ENCODE peak calls at places on chromosomes 6 and 20, in eight cellular contexts. One of them, this sample, is unnamed.

GRCh38 chr20:6122111-6122872 is 538 bp downstream of the FERMT1 start:
- DNase-seq in heart right ventricle: no peak
- DNase-seq in thyroid gland: peak
- DNase-seq in A673: no peak
- DNase-seq in breast epithelium: no peak
- DNase-seq in body of pancreas: no peak
- DNase-seq in left ventricle myocardium inferior: no peak
- DNase-seq in psoas muscle: no peak
- DNase-seq in this sample: no peak

GRCh38 chr6:163500105-163500504 is 85.6 kb downstream of the QKI start:
- DNase-seq in body of pancreas: no peak
- DNase-seq in A673: no peak
- DNase-seq in breast epithelium: no peak
- DNase-seq in left ventricle myocardium inferior: no peak
- DNase-seq in psoas muscle: no peak
- DNase-seq in heart right ventricle: no peak
- DNase-seq in thyroid gland: no peak
- DNase-seq in this sample: no peak

GRCh38 chr6:143629104-143630080 is 48.4 kb upstream of the PHACTR2 start:
- DNase-seq in psoas muscle: no peak
- DNase-seq in body of pancreas: no peak
- DNase-seq in A673: no peak
- DNase-seq in heart right ventricle: no peak
- DNase-seq in breast epithelium: no peak
- DNase-seq in left ventricle myocardium inferior: no peak
- DNase-seq in thyroid gland: no peak
- DNase-seq in this sample: no peak

GRCh38 chr6:113616875-113617274 is 240.3 kb upstream of the MARCKS start:
- DNase-seq in psoas muscle: no peak
- DNase-seq in thyroid gland: no peak
- DNase-seq in body of pancreas: no peak
- DNase-seq in A673: no peak
- DNase-seq in breast epithelium: no peak
- DNase-seq in heart right ventricle: no peak
- DNase-seq in left ventricle myocardium inferior: no peak
- DNase-seq in this sample: no peak

GRCh38 chr6:27318973-27319372 is 6.9 kb upstream of the POM121L2 start:
- DNase-seq in psoas muscle: no peak
- DNase-seq in thyroid gland: no peak
- DNase-seq in A673: no peak
- DNase-seq in heart right ventricle: no peak
- DNase-seq in body of pancreas: no peak
- DNase-seq in breast epithelium: no peak
- DNase-seq in left ventricle myocardium inferior: no peak
- DNase-seq in this sample: no peak

GRCh38 chr6:168150551-168151444 is 71.8 kb upstream of the FRMD1 start:
- DNase-seq in body of pancreas: peak
- DNase-seq in psoas muscle: no peak
- DNase-seq in A673: peak
- DNase-seq in left ventricle myocardium inferior: no peak
- DNase-seq in breast epithelium: no peak
- DNase-seq in thyroid gland: peak
- DNase-seq in heart right ventricle: no peak
- DNase-seq in this sample: no peak

GRCh38 chr6:1789092-1789491 is 179.4 kb downstream of the FOXC1 start:
- DNase-seq in body of pancreas: no peak
- DNase-seq in left ventricle myocardium inferior: no peak
- DNase-seq in breast epithelium: no peak
- DNase-seq in psoas muscle: no peak
- DNase-seq in thyroid gland: no peak
- DNase-seq in A673: no peak
- DNase-seq in heart right ventricle: no peak
- DNase-seq in this sample: no peak

GRCh38 chr20:2358006-2358405 is 22.7 kb upstream of the TGM6 start:
- DNase-seq in psoas muscle: no peak
- DNase-seq in body of pancreas: no peak
- DNase-seq in thyroid gland: no peak
- DNase-seq in breast epithelium: no peak
- DNase-seq in heart right ventricle: no peak
- DNase-seq in left ventricle myocardium inferior: no peak
- DNase-seq in A673: no peak
- DNase-seq in this sample: no peak

GRCh38 chr6:3330199-3330598 is 71.5 kb downstream of the PSMG4 start:
- DNase-seq in heart right ventricle: no peak
- DNase-seq in body of pancreas: no peak
- DNase-seq in breast epithelium: no peak
- DNase-seq in thyroid gland: no peak
- DNase-seq in A673: no peak
- DNase-seq in psoas muscle: no peak
- DNase-seq in left ventricle myocardium inferior: no peak
- DNase-seq in this sample: no peak

GRCh38 chr6:16623029-16623653 is 138.1 kb downstream of the ATXN1 start:
- DNase-seq in thyroid gland: no peak
- DNase-seq in body of pancreas: no peak
- DNase-seq in psoas muscle: no peak
- DNase-seq in heart right ventricle: no peak
- DNase-seq in breast epithelium: no peak
- DNase-seq in A673: no peak
- DNase-seq in left ventricle myocardium inferior: no peak
- DNase-seq in this sample: no peak

GRCh38 chr6:116482780-116483179 is 21.6 kb downstream of the CALHM6 start:
- DNase-seq in A673: no peak
- DNase-seq in heart right ventricle: no peak
- DNase-seq in thyroid gland: no peak
- DNase-seq in breast epithelium: no peak
- DNase-seq in body of pancreas: no peak
- DNase-seq in psoas muscle: no peak
- DNase-seq in left ventricle myocardium inferior: no peak
- DNase-seq in this sample: no peak

GRCh38 chr6:83696674-83697073 is 12.2 kb downstream of the SNAP91 start:
- DNase-seq in body of pancreas: no peak
- DNase-seq in left ventricle myocardium inferior: no peak
- DNase-seq in breast epithelium: no peak
- DNase-seq in A673: no peak
- DNase-seq in psoas muscle: no peak
- DNase-seq in thyroid gland: no peak
- DNase-seq in heart right ventricle: no peak
- DNase-seq in this sample: no peak

GRCh38 chr20:17947474-17947815 is 21.1 kb downstream of the SNX5 start:
- DNase-seq in psoas muscle: no peak
- DNase-seq in heart right ventricle: no peak
- DNase-seq in breast epithelium: no peak
- DNase-seq in left ventricle myocardium inferior: no peak
- DNase-seq in A673: no peak
- DNase-seq in body of pancreas: no peak
- DNase-seq in thyroid gland: no peak
- DNase-seq in this sample: no peak

GRCh38 chr20:17948442-17948841 is 20.2 kb downstream of the SNX5 start:
- DNase-seq in left ventricle myocardium inferior: no peak
- DNase-seq in heart right ventricle: no peak
- DNase-seq in A673: no peak
- DNase-seq in psoas muscle: no peak
- DNase-seq in breast epithelium: no peak
- DNase-seq in thyroid gland: no peak
- DNase-seq in body of pancreas: no peak
- DNase-seq in this sample: no peak

GRCh38 chr20:17946572-17947473 is 21.8 kb downstream of the SNX5 start:
- DNase-seq in thyroid gland: no peak
- DNase-seq in psoas muscle: no peak
- DNase-seq in body of pancreas: no peak
- DNase-seq in breast epithelium: no peak
- DNase-seq in heart right ventricle: no peak
- DNase-seq in left ventricle myocardium inferior: no peak
- DNase-seq in A673: no peak
- DNase-seq in this sample: no peak

GRCh38 chr20:17944854-17945474 is 23.6 kb downstream of the SNX5 start:
- DNase-seq in left ventricle myocardium inferior: no peak
- DNase-seq in A673: no peak
- DNase-seq in heart right ventricle: no peak
- DNase-seq in breast epithelium: no peak
- DNase-seq in thyroid gland: no peak
- DNase-seq in body of pancreas: no peak
- DNase-seq in psoas muscle: no peak
- DNase-seq in this sample: no peak

GRCh38 chr20:17946040-17946439 is 22.6 kb downstream of the SNX5 start:
- DNase-seq in heart right ventricle: no peak
- DNase-seq in left ventricle myocardium inferior: no peak
- DNase-seq in breast epithelium: no peak
- DNase-seq in thyroid gland: no peak
- DNase-seq in body of pancreas: no peak
- DNase-seq in psoas muscle: no peak
- DNase-seq in A673: no peak
- DNase-seq in this sample: no peak
- H3K4me3 ChIP-seq in heart right ventricle: no peak
- H3K4me3 ChIP-seq in left ventricle myocardium inferior: no peak
- H3K4me3 ChIP-seq in breast epithelium: no peak
- H3K4me3 ChIP-seq in thyroid gland: no peak
- H3K4me3 ChIP-seq in body of pancreas: no peak
- H3K4me3 ChIP-seq in psoas muscle: no peak
- H3K4me3 ChIP-seq in A673: no peak
- H3K4me3 ChIP-seq in this sample: no peak

GRCh38 chr6:41438746-41439145 is 103.3 kb downstream of the NCR2 start:
- DNase-seq in thyroid gland: no peak
- DNase-seq in left ventricle myocardium inferior: no peak
- DNase-seq in body of pancreas: no peak
- DNase-seq in A673: no peak
- DNase-seq in psoas muscle: no peak
- DNase-seq in breast epithelium: no peak
- DNase-seq in heart right ventricle: no peak
- DNase-seq in this sample: no peak

GRCh38 chr6:41441598-41442205 is 104.5 kb upstream of the FOXP4 start:
- DNase-seq in body of pancreas: no peak
- DNase-seq in A673: no peak
- DNase-seq in thyroid gland: peak
- DNase-seq in psoas muscle: no peak
- DNase-seq in breast epithelium: no peak
- DNase-seq in left ventricle myocardium inferior: no peak
- DNase-seq in heart right ventricle: no peak
- DNase-seq in this sample: no peak

GRCh38 chr6:41442800-41443501 is 103.2 kb upstream of the FOXP4 start:
- DNase-seq in body of pancreas: peak
- DNase-seq in heart right ventricle: peak
- DNase-seq in psoas muscle: peak
- DNase-seq in A673: no peak
- DNase-seq in breast epithelium: no peak
- DNase-seq in left ventricle myocardium inferior: peak
- DNase-seq in thyroid gland: peak
- DNase-seq in this sample: peak

GRCh38 chr6:41439524-41440418 is 104.4 kb downstream of the NCR2 start:
- DNase-seq in heart right ventricle: no peak
- DNase-seq in left ventricle myocardium inferior: no peak
- DNase-seq in psoas muscle: no peak
- DNase-seq in breast epithelium: no peak
- DNase-seq in body of pancreas: no peak
- DNase-seq in A673: no peak
- DNase-seq in thyroid gland: no peak
- DNase-seq in this sample: no peak

GRCh38 chr6:41440958-41441357 is 105.2 kb upstream of the FOXP4 start:
- DNase-seq in breast epithelium: no peak
- DNase-seq in thyroid gland: no peak
- DNase-seq in A673: no peak
- DNase-seq in psoas muscle: no peak
- DNase-seq in body of pancreas: no peak
- DNase-seq in left ventricle myocardium inferior: no peak
- DNase-seq in heart right ventricle: no peak
- DNase-seq in this sample: no peak
- H3K27ac ChIP-seq in breast epithelium: no peak
- H3K27ac ChIP-seq in thyroid gland: no peak
- H3K27ac ChIP-seq in A673: no peak
- H3K27ac ChIP-seq in psoas muscle: no peak
- H3K27ac ChIP-seq in body of pancreas: no peak
- H3K27ac ChIP-seq in left ventricle myocardium inferior: no peak
- H3K27ac ChIP-seq in heart right ventricle: no peak
- H3K27ac ChIP-seq in this sample: no peak

DNA sequence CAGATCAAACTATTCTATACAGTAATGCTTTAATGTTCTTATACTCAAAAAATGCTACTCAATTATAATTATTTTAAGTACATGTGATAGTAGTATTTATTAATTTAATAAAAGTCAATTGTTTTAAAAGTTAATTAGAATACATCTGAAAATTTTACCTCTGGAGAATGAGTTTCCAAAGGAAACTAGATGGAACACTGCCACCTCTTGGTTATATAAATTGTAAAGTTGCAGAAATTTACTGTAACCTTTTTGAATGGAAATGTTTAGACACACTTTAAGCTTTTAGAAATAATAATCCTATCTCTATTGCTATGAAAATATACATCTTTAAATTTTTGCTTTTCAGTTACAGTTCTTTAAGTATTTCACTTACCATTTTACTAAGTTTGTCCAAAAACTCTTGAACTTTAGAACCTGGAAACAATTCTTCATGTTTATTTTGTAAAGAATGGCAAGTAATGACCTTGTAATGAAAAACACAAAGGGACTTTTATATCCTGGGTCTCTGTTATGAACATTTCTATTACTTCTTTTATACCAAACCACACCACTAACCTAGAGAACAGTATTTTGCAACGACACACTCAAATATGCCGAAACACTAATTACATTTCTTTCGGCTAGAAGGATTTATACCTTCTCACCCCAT is 10.9 kb upstream of the BMP5 start:
- DNase-seq in heart right ventricle: no peak
- DNase-seq in thyroid gland: no peak
- DNase-seq in psoas muscle: no peak
- DNase-seq in left ventricle myocardium inferior: no peak
- DNase-seq in body of pancreas: no peak
- DNase-seq in A673: peak
- DNase-seq in breast epithelium: no peak
- DNase-seq in this sample: no peak
- TF ChIP-seq CTCF in heart right ventricle: peak
- TF ChIP-seq CTCF in thyroid gland: no peak
- TF ChIP-seq CTCF in psoas muscle: peak
- TF ChIP-seq CTCF in left ventricle myocardium inferior: peak
- TF ChIP-seq CTCF in body of pancreas: peak
- TF ChIP-seq CTCF in A673: peak
- TF ChIP-seq CTCF in breast epithelium: peak
- TF ChIP-seq CTCF in this sample: no peak

GRCh38 chr6:90086517-90086916 is 192.2 kb downstream of the GJA10 start:
- DNase-seq in breast epithelium: no peak
- DNase-seq in left ventricle myocardium inferior: no peak
- DNase-seq in heart right ventricle: no peak
- DNase-seq in A673: no peak
- DNase-seq in psoas muscle: no peak
- DNase-seq in body of pancreas: no peak
- DNase-seq in thyroid gland: no peak
- DNase-seq in this sample: no peak

GRCh38 chr6:90082847-90083246 is 188.6 kb downstream of the GJA10 start:
- DNase-seq in A673: no peak
- DNase-seq in breast epithelium: no peak
- DNase-seq in psoas muscle: no peak
- DNase-seq in body of pancreas: no peak
- DNase-seq in thyroid gland: no peak
- DNase-seq in left ventricle myocardium inferior: no peak
- DNase-seq in heart right ventricle: no peak
- DNase-seq in this sample: no peak

GRCh38 chr6:90080876-90081464 is 186.7 kb downstream of the GJA10 start:
- DNase-seq in A673: no peak
- DNase-seq in heart right ventricle: no peak
- DNase-seq in left ventricle myocardium inferior: no peak
- DNase-seq in body of pancreas: no peak
- DNase-seq in psoas muscle: no peak
- DNase-seq in breast epithelium: no peak
- DNase-seq in thyroid gland: no peak
- DNase-seq in this sample: no peak

GRCh38 chr6:90087103-90087833 is 193.0 kb downstream of the GJA10 start:
- DNase-seq in breast epithelium: no peak
- DNase-seq in A673: no peak
- DNase-seq in thyroid gland: no peak
- DNase-seq in psoas muscle: no peak
- DNase-seq in left ventricle myocardium inferior: no peak
- DNase-seq in heart right ventricle: no peak
- DNase-seq in body of pancreas: no peak
- DNase-seq in this sample: no peak

GRCh38 chr6:90083891-90084290 is 189.6 kb downstream of the GJA10 start:
- DNase-seq in body of pancreas: no peak
- DNase-seq in left ventricle myocardium inferior: no peak
- DNase-seq in psoas muscle: no peak
- DNase-seq in A673: no peak
- DNase-seq in thyroid gland: no peak
- DNase-seq in breast epithelium: no peak
- DNase-seq in heart right ventricle: no peak
- DNase-seq in this sample: no peak
- H3K4me3 ChIP-seq in body of pancreas: no peak
- H3K4me3 ChIP-seq in left ventricle myocardium inferior: no peak
- H3K4me3 ChIP-seq in psoas muscle: no peak
- H3K4me3 ChIP-seq in A673: no peak
- H3K4me3 ChIP-seq in thyroid gland: no peak
- H3K4me3 ChIP-seq in breast epithelium: no peak
- H3K4me3 ChIP-seq in heart right ventricle: no peak
- H3K4me3 ChIP-seq in this sample: no peak